ENCODE peak calls at places on chromosomes 3 and 15, in eight cellular contexts. H is Daoy; J is Calu3; B is activated T-cell treated with anti-CD3 and anti-CD28 coated beads, Interleukin-2, amount 50 U/mL, for 1 hour; Y is retina; D is neural crest cell; L is Caki2; R is AG20443. K is an unnamed sample.

GRCh38 chr3:20857636-20858035 is 671.6 kb upstream of the SGO1 start:
- DNase-seq in H (no peak), J (no peak), B (no peak), Y (no peak), D (no peak), L (no peak), R (peak; percentile 14), K (no peak)

GRCh38 chr15:73927003-73927475 is 777 bp downstream of the LOXL1 start:
- DNase-seq in H (peak; percentile 69), J (peak; percentile 67), B (no peak), Y (peak; percentile 74), D (peak; percentile 41), L (peak; percentile 52), R (peak; percentile 67), K (peak; percentile 60)

GRCh38 chr15:51739056-51739455 is 1.6 kb upstream of the LYSMD2 start:
- DNase-seq in H (no peak), J (no peak), B (no peak), Y (no peak), D (no peak), L (no peak), R (no peak), K (no peak)

GRCh38 chr15:59140422-59141226 is 35.7 kb downstream of the CCNB2 start:
- DNase-seq in H (no peak), J (no peak), B (no peak), Y (no peak), D (no peak), L (peak; percentile 23), R (no peak), K (no peak)

GRCh38 chr3:197354195-197355059 is 56.0 kb upstream of the DLG1 start:
- DNase-seq in H (no peak), J (no peak), B (no peak), Y (peak; percentile 86), D (peak; percentile 17), L (no peak), R (peak; percentile 72), K (no peak)

GRCh38 chr15:51842852-51843737 is 13.6 kb downstream of the TMOD3 start:
- DNase-seq in H (peak; percentile 88), J (peak; percentile 36), B (no peak), Y (no peak), D (no peak), L (peak; percentile 44), R (no peak), K (no peak)

GRCh38 chr3:31960793-31961431 is 20.1 kb downstream of the OSBPL10 start:
- DNase-seq in H (peak; percentile 66), J (peak; percentile 27), B (no peak), Y (no peak), D (no peak), L (no peak), R (peak; percentile 46), K (no peak)

GRCh38 chr3:56702487-56703315 is 19.6 kb upstream of the TASOR start:
- DNase-seq in H (peak; percentile 33), J (peak; percentile 46), B (no peak), Y (peak; percentile 59), D (peak; percentile 42), L (peak; percentile 30), R (peak; percentile 61), K (no peak)

GRCh38 chr3:149658444-149659172 is 783 bp upstream of the WWTR1 start:
- DNase-seq in H (peak; percentile 87), J (peak; percentile 84), B (no peak), Y (peak; percentile 91), D (no peak), L (no peak), R (peak; percentile 88), K (peak; percentile 43)

GRCh38 chr3:14583543-14584091 is 43.5 kb upstream of the GRIP2 start:
- DNase-seq in H (no peak), J (no peak), B (no peak), Y (no peak), D (no peak), L (no peak), R (no peak), K (no peak)

GRCh38 chr3:38131621-38132369 is 5.1 kb downstream of the ACAA1 start:
- DNase-seq in H (peak; percentile 32), J (no peak), B (peak; percentile 47), Y (no peak), D (peak; percentile 55), L (no peak), R (no peak), K (peak; percentile 16)

GRCh38 chr15:38518084-38518483 is 46.5 kb downstream of the RASGRP1 start:
- DNase-seq in H (peak; percentile 10), J (no peak), B (no peak), Y (no peak), D (no peak), L (no peak), R (no peak), K (no peak)

GRCh38 chr15:23073890-23074631 is 34.7 kb upstream of the TUBGCP5 start:
- DNase-seq in H (peak; percentile 49), J (peak; percentile 2), B (no peak), Y (no peak), D (no peak), L (no peak), R (no peak), K (no peak)

GRCh38 chr15:32790352-32790999 is 72.7 kb downstream of the GREM1 start:
- DNase-seq in H (peak; percentile 12), J (no peak), B (no peak), Y (no peak), D (no peak), L (no peak), R (peak; percentile 44), K (no peak)

GRCh38 chr3:127288921-127289645 is 1.2 kb upstream of the PRR20G start:
- DNase-seq in H (no peak), J (no peak), B (no peak), Y (peak; percentile 12), D (no peak), L (no peak), R (no peak), K (peak; percentile 38)

GRCh38 chr3:106740116-106740515 is 637.1 kb upstream of the CCDC54 start:
- DNase-seq in H (no peak), J (no peak), B (no peak), Y (no peak), D (no peak), L (no peak), R (peak; percentile 19), K (no peak)

GRCh38 chr3:44529927-44530326 is 25.1 kb upstream of the ZKSCAN7 start:
- DNase-seq in H (no peak), J (no peak), B (no peak), Y (no peak), D (no peak), L (no peak), R (peak; percentile 32), K (no peak)

GRCh38 chr3:23183731-23184130 is 19.4 kb upstream of the UBE2E2 start:
- DNase-seq in H (peak; percentile 40), J (peak; percentile 58), B (no peak), Y (peak; percentile 28), D (peak; percentile 8), L (no peak), R (peak; percentile 71), K (no peak)

GRCh38 chr3:179100652-179101051 is 29.0 kb upstream of the ZMAT3 start:
- DNase-seq in H (peak; percentile 15), J (no peak), B (no peak), Y (no peak), D (no peak), L (peak; percentile 22), R (peak; percentile 33), K (no peak)

GRCh38 chr3:129383292-129383860 is 45.1 kb downstream of the EFCAB12 start:
- DNase-seq in H (peak; percentile 81), J (peak; percentile 83), B (peak; percentile 46), Y (peak; percentile 64), D (peak; percentile 53), L (peak; percentile 40), R (peak; percentile 89), K (peak; percentile 45)

GRCh38 chr15:83784975-83785374 is 131.1 kb downstream of the ADAMTSL3 start:
- DNase-seq in H (peak; percentile 4), J (no peak), B (no peak), Y (no peak), D (no peak), L (peak; percentile 33), R (no peak), K (no peak)

GRCh38 chr15:42577514-42578031 is 2.2 kb downstream of the STARD9 start:
- DNase-seq in H (peak; percentile 70), J (no peak), B (no peak), Y (no peak), D (no peak), L (no peak), R (peak; percentile 49), K (no peak)

GRCh38 chr15:99504071-99504822 is 61.5 kb upstream of the MEF2A start:
- DNase-seq in H (no peak), J (no peak), B (no peak), Y (no peak), D (no peak), L (no peak), R (no peak), K (no peak)

GRCh38 chr15:92019706-92020105 is 166.2 kb downstream of the SLCO3A1 start:
- DNase-seq in H (no peak), J (no peak), B (no peak), Y (no peak), D (no peak), L (no peak), R (no peak), K (no peak)

GRCh38 chr3:131350506-131350905 is 31.1 kb upstream of the NUDT16 start:
- DNase-seq in H (no peak), J (no peak), B (no peak), Y (no peak), D (no peak), L (no peak), R (no peak), K (no peak)

GRCh38 chr3:56800373-56801150 is 1.2 kb downstream of the ARHGEF3 start:
- DNase-seq in H (peak; percentile 47), J (no peak), B (peak; percentile 74), Y (no peak), D (no peak), L (no peak), R (no peak), K (peak; percentile 73)

GRCh38 chr3:172591876-172592771 is 68.9 kb upstream of the TNFSF10 start:
- DNase-seq in H (peak; percentile 98), J (no peak), B (peak; percentile 57), Y (no peak), D (no peak), L (peak; percentile 41), R (no peak), K (peak; percentile 81)

GRCh38 chr3:69085543-69086132 is 901 bp downstream of the ARL6IP5 start:
- DNase-seq in H (peak; percentile 20), J (peak; percentile 11), B (no peak), Y (peak; percentile 65), D (no peak), L (peak; percentile 40), R (peak; percentile 26), K (no peak)

GRCh38 chr3:43001094-43001553 is 22.0 kb downstream of the GASK1A start:
- DNase-seq in H (no peak), J (no peak), B (no peak), Y (no peak), D (no peak), L (no peak), R (peak; percentile 92), K (no peak)

GRCh38 chr3:18420584-18420983 is 4.6 kb downstream of the SATB1 start:
- DNase-seq in H (no peak), J (no peak), B (no peak), Y (no peak), D (no peak), L (no peak), R (no peak), K (no peak)

GRCh38 chr3:110246796-110247369 is 824.7 kb upstream of the NECTIN3 start:
- DNase-seq in H (no peak), J (no peak), B (no peak), Y (no peak), D (no peak), L (no peak), R (no peak), K (no peak)

GRCh38 chr3:13287833-13288232 is 132.3 kb downstream of the NUP210 start:
- DNase-seq in H (no peak), J (no peak), B (no peak), Y (no peak), D (no peak), L (no peak), R (no peak), K (no peak)

GRCh38 chr3:157370867-157371266 is 65.8 kb upstream of the PTX3 start:
- DNase-seq in H (no peak), J (no peak), B (no peak), Y (no peak), D (no peak), L (no peak), R (no peak), K (no peak)

GRCh38 chr3:119443179-119443578 is 20.2 kb downstream of the TMEM39A start:
- DNase-seq in H (no peak), J (no peak), B (no peak), Y (no peak), D (no peak), L (no peak), R (no peak), K (no peak)

K was measured in activated naive CD8-positive, alpha-beta T cell treated with anti-CD3 and anti-CD28 coated beads, Interleukin-2, amount 10 ng/mL, durations not matched to agents 7 days and 5 days.